ENCODE peak calls at places on chromosome 20, in six cellular contexts. A is progenitor cell of endocrine pancreas, R is GM19239, X is hypothalamus, C is NCI-H1417, G is adipocyte. U is an unnamed sample.

GRCh38 chr20:52060794-52061714 is 130.5 kb downstream of the ZFP64 start:
- DNase-seq in A (peak), R (no peak), X (no peak), C (no peak), G (peak), U (no peak)

GRCh38 chr20:58813369-58813768 is 37.3 kb downstream of the GNAS-AS1 start:
- DNase-seq in A (no peak), R (no peak), X (no peak), C (no peak), G (no peak), U (no peak)

GRCh38 chr20:4797275-4797674 is 75.6 kb downstream of the PRND start:
- DNase-seq in A (no peak), R (no peak), X (no peak), C (no peak), G (no peak), U (no peak)

GRCh38 chr20:44392776-44393607 is 37.5 kb downstream of the HNF4A start:
- DNase-seq in A (no peak), R (no peak), X (no peak), C (no peak), G (no peak), U (no peak)

GRCh38 chr20:50245561-50246366 is 55.1 kb downstream of the CEBPB start:
- DNase-seq in A (no peak), R (no peak), X (no peak), C (no peak), G (peak), U (no peak)

GRCh38 chr20:48698507-48699267 is 129.1 kb downstream of the PREX1 start:
- DNase-seq in A (no peak), R (no peak), X (no peak), C (no peak), G (no peak), U (no peak)

GRCh38 chr20:45066372-45066771 is 34.6 kb downstream of the KCNS1 start:
- DNase-seq in A (no peak), R (no peak), X (no peak), C (no peak), G (no peak), U (no peak)

GRCh38 chr20:23361651-23362391 is at the start of gene GZF1:
- DNase-seq in A (peak), R (peak), X (peak), C (peak), G (peak), U (peak)

U was measured in nucleus accumbens.